ENCODE peak calls at places on chromosomes 12 and 14, in nine cellular contexts. G is nephron progenitor cell; N is mucosa of gallbladder; Z is pons; P is HT-29; V is stimulated activated CD8-positive, alpha-beta memory T cell treated with anti-CD3 and anti-CD28 coated beads, Interleukin-12 subunit alpha, Interleukin-12 subunit beta, amount 100 ng/mL, for 1 hour; D is NCI-H748 treated with DMSO at 0.1 percent for 48 hours; C is GF-D8; H is fibroblast of the aortic adventitia. Q is an unnamed sample.
A peak's percentile ranks its signal among the peaks of the same experiment; 100 is the strongest.

GRCh38 chr12:8742501-8742900 is 44.7 kb downstream of the RIMKLB start:
- DNase-seq in H (peak; percentile 71), C (no peak), N (peak; percentile 67), D (no peak), G (no peak), P (no peak), V (no peak), Z (no peak), Q (no peak)

GRCh38 chr12:107731376-107731775 is 29.6 kb downstream of the PRDM4 start:
- DNase-seq in P (peak; percentile 4), N (no peak), Z (no peak), G (no peak), D (no peak), V (no peak), H (no peak), C (no peak), Q (no peak)

GRCh38 chr12:14605401-14605989 is 37.8 kb upstream of the PLBD1 start:
- DNase-seq in G (no peak), D (peak; percentile 15), H (no peak), N (no peak), V (no peak), Z (no peak), P (peak; percentile 4), C (no peak), Q (no peak)

GRCh38 chr12:89091293-89091841 is 260.9 kb downstream of the DUSP6 start:
- DNase-seq in G (no peak), C (no peak), N (no peak), P (no peak), D (no peak), V (no peak), H (no peak), Z (no peak), Q (no peak)

GRCh38 chr12:89280833-89281533 is 71.3 kb downstream of the DUSP6 start:
- DNase-seq in G (peak; percentile 6), P (no peak), N (no peak), Z (no peak), V (no peak), C (peak; percentile 54), H (peak; percentile 3), D (peak; percentile 6), Q (no peak)

GRCh38 chr12:93243689-93244513 is 133.8 kb upstream of the NUDT4 start:
- DNase-seq in Z (peak; percentile 11), D (no peak), P (peak; percentile 79), C (peak; percentile 88), H (peak; percentile 82), V (no peak), N (peak; percentile 63), G (no peak), Q (no peak)

GRCh38 chr14:79586401-79586800 is 624.9 kb downstream of the DIO2 start:
- DNase-seq in C (no peak), D (no peak), G (no peak), V (no peak), P (no peak), H (no peak), N (no peak), Z (no peak), Q (no peak)

GRCh38 chr14:95935228-95935822 is 58.7 kb downstream of the TUNAR start:
- DNase-seq in H (peak; percentile 46), G (peak; percentile 66), V (no peak), D (no peak), N (peak; percentile 25), P (peak; percentile 26), Z (no peak), C (no peak), Q (no peak)

GRCh38 chr12:108629824-108630476 is 3.7 kb downstream of the SELPLG start:
- DNase-seq in C (peak; percentile 68), Z (no peak), N (no peak), V (peak; percentile 34), P (no peak), G (no peak), D (no peak), H (peak; percentile 86), Q (no peak)

GRCh38 chr12:89354630-89354931 is 2.3 kb upstream of the DUSP6 start:
- DNase-seq in H (no peak), N (no peak), Z (peak; percentile 36), V (no peak), G (no peak), P (peak; percentile 67), D (peak; percentile 34), C (no peak), Q (no peak)

GRCh38 chr12:99131761-99132199 is 486.7 kb downstream of the APAF1 start:
- DNase-seq in N (no peak), H (no peak), C (no peak), Z (no peak), D (no peak), P (no peak), G (peak; percentile 54), V (no peak), Q (no peak)

GRCh38 chr12:46494424-46494823 is 121.9 kb upstream of the SLC38A2 start:
- DNase-seq in G (no peak), H (peak; percentile 93), P (no peak), Z (no peak), D (no peak), V (no peak), C (no peak), N (no peak), Q (no peak)

GRCh38 chr12:84601483-84601882 is 311.1 kb downstream of the SLC6A15 start:
- DNase-seq in V (no peak), P (no peak), D (no peak), N (no peak), C (no peak), G (no peak), H (no peak), Z (no peak), Q (no peak)

GRCh38 chr14:78170203-78170602 is at the start of gene NRXN3:
- DNase-seq in N (no peak), C (no peak), V (no peak), Z (peak; percentile 4), G (peak; percentile 65), D (no peak), P (no peak), H (no peak), Q (no peak)

GRCh38 chr14:102362545-102363181 is at the start of the genes CINP and TECPR2:
- DNase-seq in N (peak; percentile 98), P (peak; percentile 89), V (peak; percentile 98), C (peak; percentile 67), D (peak; percentile 93), H (peak; percentile 93), G (peak; percentile 99), Z (peak; percentile 95), Q (peak; percentile 98)

GRCh38 chr14:71618716-71619115 is 313.5 kb upstream of the RGS6 start:
- DNase-seq in V (no peak), G (no peak), P (no peak), H (no peak), Z (no peak), D (no peak), C (no peak), N (no peak), Q (no peak)

GRCh38 chr12:121465921-121466799 is 66.2 kb downstream of the RNF34 start:
- DNase-seq in N (no peak), Z (no peak), C (peak; percentile 48), G (peak; percentile 52), H (no peak), D (no peak), P (peak; percentile 43), V (peak; percentile 4), Q (no peak)

GRCh38 chr12:1906579-1906978 is 11.9 kb downstream of the CACNA2D4 start:
- DNase-seq in Z (no peak), C (no peak), D (no peak), N (no peak), G (no peak), H (no peak), V (no peak), P (no peak), Q (no peak)

GRCh38 chr14:89924224-89924623 is 30.3 kb downstream of the EFCAB11 start:
- DNase-seq in P (no peak), Z (no peak), H (no peak), N (no peak), V (no peak), G (no peak), D (no peak), C (no peak), Q (no peak)

GRCh38 chr12:96073346-96074336 is 38.3 kb upstream of the LTA4H start:
- DNase-seq in N (no peak), Z (no peak), H (peak; percentile 14), D (no peak), P (no peak), C (peak; percentile 22), G (no peak), V (no peak), Q (no peak)

GRCh38 chr12:754871-755562 is 2.6 kb downstream of the WNK1 start:
- DNase-seq in N (no peak), Z (peak; percentile 64), P (peak; percentile 65), D (no peak), V (no peak), C (peak; percentile 88), G (no peak), H (peak; percentile 77), Q (no peak)

GRCh38 chr12:9039397-9039977 is 50.1 kb downstream of the KLRG1 start:
- DNase-seq in N (peak; percentile 24), C (peak; percentile 18), D (peak; percentile 38), H (peak; percentile 60), G (peak; percentile 12), Z (peak; percentile 85), V (no peak), P (peak; percentile 69), Q (no peak)

GRCh38 chr12:4997939-4998338 is 45.7 kb upstream of the KCNA5 start:
- DNase-seq in P (no peak), C (no peak), Z (no peak), V (no peak), N (no peak), D (no peak), G (no peak), H (peak; percentile 94), Q (peak; percentile 82)

GRCh38 chr12:81208193-81208946 is 130.5 kb downstream of the ACSS3 start:
- DNase-seq in H (peak; percentile 10), V (no peak), D (peak; percentile 45), C (no peak), G (no peak), N (no peak), Z (no peak), P (peak; percentile 48), Q (no peak)

GRCh38 chr12:22615963-22616501 is 8.9 kb upstream of the ETNK1 start:
- DNase-seq in H (no peak), Z (no peak), V (no peak), C (no peak), P (no peak), G (no peak), D (no peak), N (no peak), Q (no peak)